ENCODE peak calls at places on chromosomes 12 and 14, in ten cellular contexts. J is psoas muscle; A is T-helper 9 cell; L is effector memory CD8-positive, alpha-beta T cell; K is HT-29; V is choroid plexus epithelial cell; C is GM12891; M is midbrain; E is effector memory CD4-positive, alpha-beta T cell; W is Ammon's horn. I is an unnamed sample.

GRCh38 chr12:130031571-130032189 is 127.9 kb upstream of the TMEM132D start:
- DNase-seq in J (peak; percentile 39), A (peak; percentile 32), L (peak; percentile 32), K (peak; percentile 70), V (peak; percentile 31), C (peak; percentile 47), M (peak; percentile 66), E (no peak), W (peak; percentile 53), I (no peak)

GRCh38 chr12:122203301-122203967 is at the start of gene B3GNT4:
- DNase-seq in J (peak; percentile 56), A (peak; percentile 66), L (peak; percentile 52), K (peak; percentile 59), V (peak; percentile 44), C (peak; percentile 56), M (no peak), E (peak; percentile 50), W (peak; percentile 52), I (no peak)

GRCh38 chr12:51536159-51536558 is 54.9 kb upstream of the SCN8A start:
- DNase-seq in J (no peak), A (no peak), L (no peak), K (peak; percentile 6), V (peak; percentile 33), C (no peak), M (no peak), E (no peak), W (no peak), I (no peak)

GRCh38 chr14:102028733-102029132 is 58.1 kb downstream of the HSP90AA1 start:
- DNase-seq in J (no peak), A (no peak), L (no peak), K (peak; percentile 68), V (peak; percentile 87), C (no peak), M (no peak), E (no peak), W (no peak), I (peak; percentile 24)

GRCh38 chr14:24979725-24980239 is 70.2 kb downstream of the STXBP6 start:
- DNase-seq in J (no peak), A (no peak), L (no peak), K (no peak), V (no peak), C (no peak), M (no peak), E (no peak), W (no peak), I (no peak)

GRCh38 chr12:39037115-39037514 is 131.7 kb upstream of the CPNE8 start:
- DNase-seq in J (no peak), A (no peak), L (no peak), K (no peak), V (no peak), C (no peak), M (no peak), E (no peak), W (no peak), I (no peak)

GRCh38 chr12:49244161-49244560 is 20.7 kb upstream of the TUBA1C start:
- DNase-seq in J (no peak), A (no peak), L (no peak), K (no peak), V (peak; percentile 80), C (no peak), M (no peak), E (no peak), W (no peak), I (no peak)

GRCh38 chr14:98685725-98686124 is 586.3 kb downstream of the BCL11B start:
- DNase-seq in J (no peak), A (no peak), L (no peak), K (no peak), V (no peak), C (no peak), M (peak; percentile 14), E (no peak), W (peak; percentile 36), I (no peak)

GRCh38 chr12:113762155-113762848 is 203.8 kb downstream of the RBM19 start:
- DNase-seq in J (no peak), A (no peak), L (no peak), K (no peak), V (no peak), C (no peak), M (no peak), E (no peak), W (peak; percentile 20), I (no peak)